ENCODE peak calls at places on chromosomes 5 and 9, in eight cellular contexts. One of them, this sample, is unnamed.

GRCh38 chr5:21452429-21452828 is 1400.7 kb downstream of the CDH12 start:
- DNase-seq in uterus: no peak
- DNase-seq in AG04450: no peak
- DNase-seq in kidney: no peak
- DNase-seq in GM12864: no peak
- DNase-seq in brain microvascular endothelial cell: no peak
- DNase-seq in aorta: no peak
- DNase-seq in fibroblast of mammary gland: peak; percentile 16
- DNase-seq in this sample: peak; percentile 9

GRCh38 chr5:42108468-42108867 is 183.4 kb downstream of the FBXO4 start:
- DNase-seq in uterus: no peak
- DNase-seq in AG04450: no peak
- DNase-seq in kidney: no peak
- DNase-seq in GM12864: no peak
- DNase-seq in brain microvascular endothelial cell: no peak
- DNase-seq in aorta: no peak
- DNase-seq in fibroblast of mammary gland: peak; percentile 1
- DNase-seq in this sample: no peak

GRCh38 chr9:122179690-122180074 is 20.0 kb downstream of the MORN5 start:
- DNase-seq in uterus: no peak
- DNase-seq in AG04450: no peak
- DNase-seq in kidney: no peak
- DNase-seq in GM12864: no peak
- DNase-seq in brain microvascular endothelial cell: no peak
- DNase-seq in aorta: no peak
- DNase-seq in fibroblast of mammary gland: peak; percentile 12
- DNase-seq in this sample: peak; percentile 5

GRCh38 chr5:14156611-14157493 is 13.7 kb downstream of the TRIO start:
- DNase-seq in uterus: peak; percentile 63
- DNase-seq in AG04450: peak; percentile 96
- DNase-seq in kidney: no peak
- DNase-seq in GM12864: no peak
- DNase-seq in brain microvascular endothelial cell: peak; percentile 97
- DNase-seq in aorta: no peak
- DNase-seq in fibroblast of mammary gland: peak; percentile 99
- DNase-seq in this sample: peak; percentile 98

GRCh38 chr9:107614765-107615164 is 125.2 kb upstream of the KLF4 start:
- DNase-seq in uterus: no peak
- DNase-seq in AG04450: no peak
- DNase-seq in kidney: no peak
- DNase-seq in GM12864: no peak
- DNase-seq in brain microvascular endothelial cell: no peak
- DNase-seq in aorta: no peak
- DNase-seq in fibroblast of mammary gland: no peak
- DNase-seq in this sample: no peak

GRCh38 chr9:15158019-15158418 is 149.0 kb downstream of the TTC39B start:
- DNase-seq in uterus: no peak
- DNase-seq in AG04450: no peak
- DNase-seq in kidney: no peak
- DNase-seq in GM12864: no peak
- DNase-seq in brain microvascular endothelial cell: no peak
- DNase-seq in aorta: no peak
- DNase-seq in fibroblast of mammary gland: no peak
- DNase-seq in this sample: peak; percentile 20

GRCh38 chr9:78898239-78898638 is 601.3 kb downstream of the PSAT1 start:
- DNase-seq in uterus: no peak
- DNase-seq in AG04450: no peak
- DNase-seq in kidney: no peak
- DNase-seq in GM12864: no peak
- DNase-seq in brain microvascular endothelial cell: no peak
- DNase-seq in aorta: no peak
- DNase-seq in fibroblast of mammary gland: no peak
- DNase-seq in this sample: no peak

GRCh38 chr5:92554447-92555085 is 1026.5 kb downstream of the NR2F1-AS1 start:
- DNase-seq in uterus: no peak
- DNase-seq in AG04450: no peak
- DNase-seq in kidney: peak; percentile 27
- DNase-seq in GM12864: no peak
- DNase-seq in brain microvascular endothelial cell: no peak
- DNase-seq in aorta: no peak
- DNase-seq in fibroblast of mammary gland: no peak
- DNase-seq in this sample: no peak

GRCh38 chr9:17807670-17808282 is 228.9 kb downstream of the SH3GL2 start:
- DNase-seq in uterus: no peak
- DNase-seq in AG04450: no peak
- DNase-seq in kidney: no peak
- DNase-seq in GM12864: no peak
- DNase-seq in brain microvascular endothelial cell: no peak
- DNase-seq in aorta: no peak
- DNase-seq in fibroblast of mammary gland: no peak
- DNase-seq in this sample: no peak

GRCh38 chr5:178208540-178209227 is 4.4 kb downstream of the HNRNPAB start:
- DNase-seq in uterus: no peak
- DNase-seq in AG04450: no peak
- DNase-seq in kidney: peak; percentile 37
- DNase-seq in GM12864: no peak
- DNase-seq in brain microvascular endothelial cell: no peak
- DNase-seq in aorta: no peak
- DNase-seq in fibroblast of mammary gland: no peak
- DNase-seq in this sample: no peak
- H3K4me3 ChIP-seq in uterus: no peak overlapping the region
- H3K4me3 ChIP-seq in AG04450: no peak overlapping the region
- H3K4me3 ChIP-seq in kidney: no peak overlapping the region
- H3K4me3 ChIP-seq in GM12864: no peak overlapping the region
- H3K4me3 ChIP-seq in brain microvascular endothelial cell: no peak overlapping the region
- H3K4me3 ChIP-seq in aorta: no peak overlapping the region
- H3K4me3 ChIP-seq in fibroblast of mammary gland: no peak overlapping the region
- H3K4me3 ChIP-seq in this sample: no peak overlapping the region

DNA sequence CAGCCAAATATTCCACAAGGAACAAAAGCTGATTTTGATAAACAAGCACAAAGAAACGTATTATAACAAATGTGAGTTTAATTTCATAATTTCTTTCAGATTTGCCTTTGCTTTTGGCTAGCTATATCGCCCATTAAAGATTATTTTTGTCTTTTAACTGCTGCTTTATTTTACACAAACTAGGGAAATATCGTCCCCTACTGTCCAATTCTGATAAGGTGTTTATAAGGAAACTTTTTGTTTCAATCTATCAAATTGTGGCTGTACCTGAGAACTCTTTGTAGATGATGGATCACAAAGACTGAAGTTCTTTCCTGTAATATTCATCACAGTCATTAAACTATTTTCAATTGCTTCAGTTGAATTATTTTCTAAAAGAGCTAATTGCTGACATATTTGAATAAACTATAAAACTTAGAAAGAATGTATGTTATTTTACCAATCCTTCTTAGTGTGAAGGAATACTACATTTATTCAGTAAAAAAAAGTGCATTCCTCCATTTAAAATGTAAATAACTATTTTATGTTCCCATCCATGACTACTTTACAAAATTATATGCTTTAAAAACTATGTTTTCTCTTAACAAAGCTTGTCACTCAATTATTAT is 431.3 kb upstream of the ITGA1 start:
- DNase-seq in uterus: no peak
- DNase-seq in AG04450: no peak
- DNase-seq in kidney: no peak
- DNase-seq in GM12864: no peak
- DNase-seq in brain microvascular endothelial cell: no peak
- DNase-seq in aorta: no peak
- DNase-seq in fibroblast of mammary gland: peak; percentile 12
- DNase-seq in this sample: peak; percentile 12
- H3K4me3 ChIP-seq in uterus: no peak overlapping the region
- H3K4me3 ChIP-seq in AG04450: no peak overlapping the region
- H3K4me3 ChIP-seq in kidney: no peak overlapping the region
- H3K4me3 ChIP-seq in GM12864: no peak overlapping the region
- H3K4me3 ChIP-seq in brain microvascular endothelial cell: no peak overlapping the region
- H3K4me3 ChIP-seq in aorta: no peak overlapping the region
- H3K4me3 ChIP-seq in fibroblast of mammary gland: no peak overlapping the region
- H3K4me3 ChIP-seq in this sample: no peak overlapping the region

GRCh38 chr5:67432601-67433000 is 236.0 kb upstream of the CD180 start:
- DNase-seq in uterus: no peak
- DNase-seq in AG04450: no peak
- DNase-seq in kidney: no peak
- DNase-seq in GM12864: no peak
- DNase-seq in brain microvascular endothelial cell: no peak
- DNase-seq in aorta: no peak
- DNase-seq in fibroblast of mammary gland: no peak
- DNase-seq in this sample: no peak
- H3K4me3 ChIP-seq in uterus: no peak overlapping the region
- H3K4me3 ChIP-seq in AG04450: no peak overlapping the region
- H3K4me3 ChIP-seq in kidney: no peak overlapping the region
- H3K4me3 ChIP-seq in GM12864: no peak overlapping the region
- H3K4me3 ChIP-seq in brain microvascular endothelial cell: no peak overlapping the region
- H3K4me3 ChIP-seq in aorta: no peak overlapping the region
- H3K4me3 ChIP-seq in fibroblast of mammary gland: no peak overlapping the region
- H3K4me3 ChIP-seq in this sample: no peak overlapping the region

DNA sequence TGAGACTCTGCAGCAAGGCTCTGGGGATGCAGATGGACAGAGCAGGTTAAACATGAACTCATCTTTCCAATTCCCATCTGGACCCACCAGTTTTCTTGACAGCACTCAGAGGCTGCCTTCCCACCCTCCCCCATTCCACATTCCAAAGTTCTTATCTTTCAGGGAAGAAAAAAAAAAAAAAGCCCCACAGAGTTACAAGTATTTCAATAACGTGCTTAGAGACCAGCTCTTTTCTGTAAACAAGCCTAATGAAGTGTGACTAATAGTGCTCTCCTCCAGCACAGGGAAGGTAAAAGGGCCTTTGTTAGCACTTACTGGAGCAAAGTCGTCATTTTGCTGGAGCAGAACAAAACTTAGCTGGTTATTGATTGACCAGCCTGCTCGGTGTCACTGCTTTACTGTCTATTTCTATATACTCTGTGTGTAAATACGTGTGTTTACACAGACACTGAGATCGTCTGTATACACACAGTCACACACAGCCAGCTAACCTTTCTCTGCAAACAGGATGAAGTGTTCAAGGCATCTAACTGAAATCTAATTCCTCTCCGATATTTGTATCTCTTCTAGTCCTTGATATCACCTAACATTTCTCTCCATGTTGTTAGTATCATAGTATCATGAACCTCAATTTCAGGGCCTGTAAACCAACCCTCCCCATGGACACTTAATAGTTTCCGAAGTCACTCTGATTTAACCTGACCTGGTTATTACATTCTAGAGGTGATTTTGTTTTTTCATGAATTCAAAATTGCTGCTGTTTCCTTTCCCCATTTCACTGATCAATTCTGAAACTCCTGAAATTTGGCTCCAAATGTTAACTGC is 84.9 kb downstream of the ZNF608 start:
- DNase-seq in uterus: no peak
- DNase-seq in AG04450: peak; percentile 76
- DNase-seq in kidney: no peak
- DNase-seq in GM12864: no peak
- DNase-seq in brain microvascular endothelial cell: peak; percentile 55
- DNase-seq in aorta: no peak
- DNase-seq in fibroblast of mammary gland: peak; percentile 72
- DNase-seq in this sample: peak; percentile 80
- H3K4me3 ChIP-seq in uterus: no peak overlapping the region
- H3K4me3 ChIP-seq in AG04450: peak overlapping the region; percentile 21
- H3K4me3 ChIP-seq in kidney: peak overlapping the region; percentile 47
- H3K4me3 ChIP-seq in GM12864: no peak overlapping the region
- H3K4me3 ChIP-seq in brain microvascular endothelial cell: no peak overlapping the region
- H3K4me3 ChIP-seq in aorta: no peak overlapping the region
- H3K4me3 ChIP-seq in fibroblast of mammary gland: no peak overlapping the region
- H3K4me3 ChIP-seq in this sample: no peak overlapping the region

GRCh38 chr5:169416583-169417196 is 115.8 kb upstream of the SLIT3 start:
- DNase-seq in uterus: peak; percentile 29
- DNase-seq in AG04450: no peak
- DNase-seq in kidney: peak; percentile 89
- DNase-seq in GM12864: peak; percentile 41
- DNase-seq in brain microvascular endothelial cell: peak; percentile 91
- DNase-seq in aorta: peak; percentile 93
- DNase-seq in fibroblast of mammary gland: peak; percentile 98
- DNase-seq in this sample: peak; percentile 95
- H3K4me3 ChIP-seq in uterus: no peak overlapping the region
- H3K4me3 ChIP-seq in AG04450: no peak overlapping the region
- H3K4me3 ChIP-seq in kidney: no peak overlapping the region
- H3K4me3 ChIP-seq in GM12864: no peak overlapping the region
- H3K4me3 ChIP-seq in brain microvascular endothelial cell: no peak overlapping the region
- H3K4me3 ChIP-seq in aorta: no peak overlapping the region
- H3K4me3 ChIP-seq in fibroblast of mammary gland: no peak overlapping the region
- H3K4me3 ChIP-seq in this sample: no peak overlapping the region

DNA sequence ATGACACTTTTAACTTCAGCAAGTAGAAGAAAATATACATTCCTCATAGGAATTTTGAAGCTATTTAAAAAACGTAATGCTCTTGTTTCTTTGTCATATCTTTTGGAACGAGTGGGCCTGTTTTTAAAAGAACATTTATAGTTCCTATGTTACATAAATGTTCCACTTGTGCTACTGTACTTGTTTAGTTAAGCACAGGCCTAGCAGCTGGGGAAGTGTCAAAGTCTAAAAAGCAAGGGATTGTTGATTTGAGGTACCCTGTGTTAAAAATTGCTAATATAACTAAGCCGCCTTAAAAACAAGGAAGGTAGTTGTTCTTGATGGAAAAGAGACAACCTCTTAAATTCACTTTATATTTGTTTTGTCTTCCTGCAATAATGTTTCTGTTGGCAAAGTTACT is 27.2 kb upstream of the ELL2 start:
- DNase-seq in uterus: no peak
- DNase-seq in AG04450: no peak
- DNase-seq in kidney: no peak
- DNase-seq in GM12864: no peak
- DNase-seq in brain microvascular endothelial cell: no peak
- DNase-seq in aorta: no peak
- DNase-seq in fibroblast of mammary gland: no peak
- DNase-seq in this sample: no peak
- H3K4me3 ChIP-seq in uterus: no peak overlapping the region
- H3K4me3 ChIP-seq in AG04450: no peak overlapping the region
- H3K4me3 ChIP-seq in kidney: no peak overlapping the region
- H3K4me3 ChIP-seq in GM12864: no peak overlapping the region
- H3K4me3 ChIP-seq in brain microvascular endothelial cell: no peak overlapping the region
- H3K4me3 ChIP-seq in aorta: no peak overlapping the region
- H3K4me3 ChIP-seq in fibroblast of mammary gland: no peak overlapping the region
- H3K4me3 ChIP-seq in this sample: no peak overlapping the region

This sample was measured in fibroblast of the aortic adventitia.